ENCODE peak calls at places on chromosomes 13 and 19, in nine cellular contexts. X is nucleus accumbens, A is iPS-NIHi11, F is thoracic aorta, V is AG10803, R is NCI-H1930, T is brain microvascular endothelial cell, W is Calu3, N is cardiac fibroblast. L is an unnamed sample.

GRCh38 chr19:8526345-8527062 is 12.5 kb upstream of the ZNF414 start:
- DNase-seq in X (peak), A (peak), F (peak), V (peak), R (peak), T (peak), W (peak), N (peak), L (peak)

GRCh38 chr13:112574476-112575294 is 13.3 kb downstream of the TUBGCP3 start:
- DNase-seq in X (no peak), A (no peak), F (no peak), V (peak), R (no peak), T (no peak), W (no peak), N (no peak), L (no peak)

GRCh38 chr13:73365240-73365639 is 306.4 kb downstream of the KLF5 start:
- DNase-seq in X (no peak), A (no peak), F (no peak), V (no peak), R (no peak), T (no peak), W (peak), N (no peak), L (no peak)

GRCh38 chr13:49418206-49418605 is 25.7 kb downstream of the CAB39L start:
- DNase-seq in X (no peak), A (no peak), F (no peak), V (no peak), R (no peak), T (no peak), W (no peak), N (no peak), L (no peak)

GRCh38 chr19:49340069-49340864 is 5.1 kb downstream of the CD37 start:
- DNase-seq in X (no peak), A (peak), F (peak), V (no peak), R (peak), T (no peak), W (peak), N (peak), L (peak)

GRCh38 chr13:77876176-77876575 is 42.5 kb downstream of the EDNRB start:
- DNase-seq in X (no peak), A (no peak), F (no peak), V (peak), R (no peak), T (no peak), W (no peak), N (peak), L (no peak)

GRCh38 chr19:15286688-15287355 is 45.5 kb downstream of the BRD4 start:
- DNase-seq in X (no peak), A (no peak), F (no peak), V (no peak), R (no peak), T (no peak), W (no peak), N (no peak), L (no peak)

GRCh38 chr13:60584976-60585375 is 188.0 kb downstream of the TDRD3 start:
- DNase-seq in X (no peak), A (peak), F (no peak), V (no peak), R (no peak), T (peak), W (no peak), N (peak), L (peak)

GRCh38 chr19:52453324-52454094 is at the start of gene ZNF578:
- DNase-seq in X (peak), A (peak), F (peak), V (peak), R (peak), T (peak), W (no peak), N (peak), L (peak)

GRCh38 chr19:1166872-1167573 is 7.0 kb downstream of the SBNO2 start:
- DNase-seq in X (no peak), A (no peak), F (no peak), V (no peak), R (no peak), T (no peak), W (no peak), N (no peak), L (no peak)

GRCh38 chr19:13042443-13043130 is 47.3 kb downstream of the NFIX start:
- DNase-seq in X (no peak), A (no peak), F (no peak), V (peak), R (no peak), T (no peak), W (no peak), N (peak), L (no peak)

GRCh38 chr13:72126424-72126823 is 259.4 kb upstream of the DACH1 start:
- DNase-seq in X (no peak), A (no peak), F (no peak), V (no peak), R (no peak), T (no peak), W (no peak), N (no peak), L (no peak)

GRCh38 chr13:31167490-31167889 is 5.8 kb upstream of the HSPH1 start:
- DNase-seq in X (no peak), A (no peak), F (no peak), V (no peak), R (no peak), T (no peak), W (no peak), N (no peak), L (no peak)

GRCh38 chr19:2014731-2015610 is 543 bp downstream of the BTBD2 start:
- DNase-seq in X (no peak), A (peak), F (no peak), V (no peak), R (no peak), T (no peak), W (no peak), N (no peak), L (peak)

GRCh38 chr13:92804926-92805325 is 421.7 kb upstream of the GPC6 start:
- DNase-seq in X (no peak), A (no peak), F (no peak), V (peak), R (no peak), T (no peak), W (no peak), N (no peak), L (no peak)

GRCh38 chr13:71866173-71867091 is 572 bp downstream of the DACH1 start:
- DNase-seq in X (no peak), A (peak), F (no peak), V (no peak), R (no peak), T (peak), W (peak), N (peak), L (peak)

GRCh38 chr13:26423634-26424033 is 133.8 kb upstream of the WASF3 start:
- DNase-seq in X (no peak), A (no peak), F (peak), V (peak), R (no peak), T (no peak), W (no peak), N (peak), L (peak)

GRCh38 chr13:33744589-33745369 is 73.2 kb upstream of the RFC3 start:
- DNase-seq in X (no peak), A (peak), F (no peak), V (peak), R (peak), T (no peak), W (no peak), N (peak), L (no peak)

GRCh38 chr13:80361883-80362327 is 21.0 kb upstream of the SPRY2 start:
- DNase-seq in X (peak), A (peak), F (no peak), V (no peak), R (no peak), T (peak), W (no peak), N (no peak), L (no peak)

GRCh38 chr13:64314286-64314685 is 2898.6 kb upstream of the PCDH20 start:
- DNase-seq in X (no peak), A (no peak), F (no peak), V (no peak), R (no peak), T (no peak), W (no peak), N (peak), L (no peak)

GRCh38 chr19:31282346-31282745 is 66.9 kb downstream of the TSHZ3 start:
- DNase-seq in X (no peak), A (no peak), F (no peak), V (no peak), R (no peak), T (no peak), W (no peak), N (no peak), L (no peak)

GRCh38 chr13:30371649-30372265 is 50.5 kb upstream of the UBE2L5 start:
- DNase-seq in X (no peak), A (no peak), F (no peak), V (peak), R (peak), T (peak), W (peak), N (no peak), L (no peak)

GRCh38 chr19:35490364-35490763 is at the start of gene KRTDAP:
- DNase-seq in X (no peak), A (no peak), F (no peak), V (no peak), R (no peak), T (no peak), W (no peak), N (no peak), L (no peak)

GRCh38 chr19:4362038-4362828 is 18.9 kb downstream of the MPND start:
- DNase-seq in X (no peak), A (no peak), F (no peak), V (no peak), R (no peak), T (no peak), W (no peak), N (no peak), L (no peak)

GRCh38 chr19:17312481-17313113 is 3.2 kb downstream of the DDA1 start:
- DNase-seq in X (no peak), A (no peak), F (no peak), V (no peak), R (no peak), T (no peak), W (no peak), N (no peak), L (no peak)

GRCh38 chr19:19460761-19461265 is 54.5 kb downstream of the TSSK6 start:
- DNase-seq in X (no peak), A (peak), F (no peak), V (peak), R (no peak), T (no peak), W (no peak), N (peak), L (peak)

GRCh38 chr13:35797946-35798345 is 321.5 kb upstream of the MAB21L1 start:
- DNase-seq in X (no peak), A (no peak), F (no peak), V (peak), R (no peak), T (no peak), W (no peak), N (no peak), L (no peak)

GRCh38 chr13:38755792-38756191 is 68.9 kb downstream of the FREM2 start:
- DNase-seq in X (no peak), A (no peak), F (no peak), V (no peak), R (peak), T (no peak), W (no peak), N (no peak), L (no peak)

GRCh38 chr13:35889560-35889959 is 241.6 kb downstream of the DCLK1 start:
- DNase-seq in X (no peak), A (no peak), F (no peak), V (no peak), R (no peak), T (no peak), W (no peak), N (no peak), L (no peak)

GRCh38 chr13:106685142-106685541 is 117.2 kb upstream of the ARGLU1 start:
- DNase-seq in X (no peak), A (no peak), F (no peak), V (no peak), R (no peak), T (no peak), W (no peak), N (no peak), L (no peak)

GRCh38 chr13:33640832-33641231 is 177.1 kb upstream of the RFC3 start:
- DNase-seq in X (no peak), A (no peak), F (no peak), V (peak), R (no peak), T (no peak), W (no peak), N (no peak), L (no peak)

GRCh38 chr19:52343548-52343947 is 7.5 kb downstream of the ZNF610 start:
- DNase-seq in X (peak), A (peak), F (no peak), V (peak), R (peak), T (peak), W (no peak), N (peak), L (peak)

GRCh38 chr13:29954082-29955043 is 103.9 kb upstream of the UBL3 start:
- DNase-seq in X (no peak), A (no peak), F (no peak), V (no peak), R (no peak), T (no peak), W (no peak), N (no peak), L (no peak)

GRCh38 chr13:49904729-49905456 is 31.2 kb downstream of the SPRYD7 start:
- DNase-seq in X (no peak), A (no peak), F (no peak), V (no peak), R (no peak), T (no peak), W (no peak), N (no peak), L (no peak)

GRCh38 chr19:11767633-11768133 is 883 bp downstream of the ZNF441 start:
- DNase-seq in X (no peak), A (peak), F (no peak), V (peak), R (no peak), T (peak), W (peak), N (peak), L (peak)

GRCh38 chr19:4103073-4103418 is 20.9 kb downstream of the MAP2K2 start:
- DNase-seq in X (no peak), A (no peak), F (no peak), V (peak), R (no peak), T (no peak), W (no peak), N (no peak), L (no peak)

L was measured in H7.